ENCODE peak calls at places on chromosomes 13 and 19, in four cellular contexts. X, S, N and I are unnamed samples. For H3K4me1, the result is how much of the 10 kb centered on the place peaks cover.

GRCh38 chr19:5430237-5430636 is 25.0 kb upstream of the ZNRF4 start:
- DNase-seq in S (no peak), X (no peak), N (no peak), I (no peak)

GRCh38 chr19:3969435-3970312 is 1.2 kb downstream of the DAPK3 start:
- DNase-seq in X (no peak), S (no peak), N (no peak), I (no peak)

GRCh38 chr13:100234524-100235136 is 145.7 kb downstream of the PCCA start:
- DNase-seq in X (no peak), N (no peak), S (no peak), I (no peak)

GRCh38 chr19:12840091-12841079 is 2.1 kb downstream of the MAST1 start:
- DNase-seq in X (peak), S (no peak), N (peak), I (no peak)

GRCh38 chr19:1453525-1454371 is 3.8 kb downstream of the APC2 start:
- DNase-seq in X (peak), N (no peak), S (peak), I (no peak)

GRCh38 chr13:105847532-105848295 is 687.7 kb downstream of the EFNB2 start:
- DNase-seq in X (no peak), N (no peak), S (no peak), I (no peak)

GRCh38 chr13:73722120-73722519 is 412.1 kb downstream of the KLF12 start:
- DNase-seq in N (no peak), S (no peak), X (no peak), I (no peak)

GRCh38 chr13:65913173-65913572 is 1317.0 kb downstream of the PCDH9 start:
- DNase-seq in X (no peak), S (no peak), N (no peak), I (no peak)

GRCh38 chr13:76937416-76937815 is 10.9 kb upstream of the ACOD1 start:
- DNase-seq in X (no peak), S (no peak), N (no peak), I (no peak)

GRCh38 chr13:112616586-112617381 is 28.8 kb upstream of the TUBGCP3 start:
- DNase-seq in X (peak), S (no peak), N (no peak), I (peak)

GRCh38 chr13:44693156-44693826 is 117.2 kb upstream of the TSC22D1 start:
- DNase-seq in N (no peak), S (no peak), X (no peak), I (no peak)

GRCh38 chr13:40247845-40248244 is 418.6 kb downstream of the FOXO1 start:
- DNase-seq in X (no peak), S (no peak), N (no peak), I (no peak)

GRCh38 chr13:43783820-43784219 is 3.0 kb downstream of the ENOX1 start:
- DNase-seq in S (no peak), N (no peak), X (no peak), I (no peak)

GRCh38 chr13:65932587-65933239 is 1297.4 kb downstream of the PCDH9 start:
- DNase-seq in S (no peak), N (no peak), X (no peak), I (no peak)

GRCh38 chr19:28736528-28736927 is 476.4 kb downstream of the UQCRFS1 start:
- DNase-seq in X (no peak), N (no peak), S (no peak), I (no peak)

GRCh38 chr13:44768775-44769578 is 192.8 kb upstream of the TSC22D1 start:
- DNase-seq in X (no peak), N (no peak), S (no peak), I (no peak)

GRCh38 chr19:40223135-40223822 is 3.2 kb downstream of the CCNP start:
- DNase-seq in X (peak), N (no peak), S (no peak), I (no peak)

GRCh38 chr13:48653074-48654054 is at the start of gene CYSLTR2:
- DNase-seq in X (no peak), S (no peak), N (no peak), I (peak)

GRCh38 chr19:35088514-35088913 is 27.1 kb upstream of the FXYD3 start:
- DNase-seq in N (no peak), S (no peak), X (no peak), I (no peak)

GRCh38 chr19:35031072-35031881 is 1.0 kb downstream of the SCN1B start:
- DNase-seq in N (peak), S (no peak), X (no peak), I (no peak)

GRCh38 chr19:36876993-36877938 is 26.6 kb downstream of the ZNF345 start:
- DNase-seq in X (no peak), S (no peak), N (no peak), I (no peak)

GRCh38 chr19:47063874-47064273 is 15.4 kb upstream of the TMEM160 start:
- DNase-seq in S (no peak), X (no peak), N (no peak), I (no peak)

GRCh38 chr19:3146677-3147100 is 10.9 kb downstream of the GNA15 start:
- DNase-seq in X (no peak), S (no peak), N (no peak), I (no peak)

GRCh38 chr13:79724348-79725103 is 243.6 kb downstream of the NDFIP2 start:
- DNase-seq in N (no peak), S (no peak), X (no peak), I (no peak)

GRCh38 chr13:48194392-48194754 is 38.6 kb upstream of the ITM2B start:
- DNase-seq in X (peak), N (no peak), S (no peak), I (no peak)

GRCh38 chr19:57642396-57643046 is 9.6 kb downstream of the ZNF211 start:
- DNase-seq in S (no peak), N (no peak), X (no peak), I (no peak)

GRCh38 chr19:10862561-10863106 is 8.7 kb upstream of the CARM1 start:
- DNase-seq in X (no peak), S (no peak), N (no peak), I (no peak)

GRCh38 chr13:61370520-61370919 is 45.1 kb downstream of the PCDH20 start:
- DNase-seq in X (no peak), S (no peak), N (no peak), I (no peak)

GRCh38 chr13:42656136-42656535 is 82.2 kb downstream of the TNFSF11 start:
- DNase-seq in X (no peak), N (no peak), S (no peak), I (no peak)

GRCh38 chr13:26372747-26373146 is 118.8 kb downstream of the CDK8 start:
- DNase-seq in S (no peak), X (no peak), N (no peak), I (no peak)

GRCh38 chr13:110993788-110994187 is 78.9 kb upstream of the ANKRD10 start:
- DNase-seq in N (no peak), S (no peak), X (no peak), I (no peak)

GRCh38 chr13:114321256-114321655 is 7.0 kb downstream of the CHAMP1 start:
- DNase-seq in X (no peak), N (no peak), S (no peak), I (no peak)

GRCh38 chr13:114319441-114319871 is 5.2 kb downstream of the CHAMP1 start:
- DNase-seq in N (no peak), S (no peak), X (no peak), I (no peak)

GRCh38 chr13:114318624-114319023 is 4.3 kb downstream of the CHAMP1 start:
- DNase-seq in S (no peak), N (no peak), X (no peak), I (no peak)

GRCh38 chr13:114323349-114323748 is 9.0 kb downstream of the CHAMP1 start:
- DNase-seq in S (no peak), X (no peak), N (no peak), I (no peak)

DNA sequence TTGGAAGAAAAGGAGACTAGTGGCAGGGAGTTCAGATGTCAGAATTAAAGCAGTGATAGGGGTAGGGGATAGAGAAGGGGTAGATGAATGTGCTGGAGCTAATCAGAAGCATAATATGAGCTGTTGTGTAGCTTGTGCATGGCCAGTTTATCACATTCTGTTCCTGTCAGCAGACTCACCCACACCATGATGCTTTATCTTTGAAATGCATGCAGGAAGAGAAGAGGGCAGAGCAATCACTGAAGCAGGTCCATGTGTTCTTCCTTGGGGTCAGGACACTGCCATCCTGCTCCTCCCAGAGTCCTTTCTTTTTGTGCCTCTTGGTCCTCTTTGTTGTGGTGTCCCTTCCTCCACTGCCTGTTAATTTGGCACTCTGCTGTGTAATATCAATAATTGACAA is 5.8 kb downstream of the CHAMP1 start:
- DNase-seq in S (no peak), N (no peak), X (no peak), I (no peak)
- H3K27ac ChIP-seq in S (no peak), N (no peak), X (no peak), I (no peak)

GRCh38 chr19:49430172-49430677 is 5.0 kb downstream of the GFY start:
- DNase-seq in N (no peak), S (no peak), X (no peak), I (no peak)

GRCh38 chr19:49431330-49431749 is 6.2 kb downstream of the GFY start:
- DNase-seq in N (no peak), X (no peak), S (no peak), I (no peak)

GRCh38 chr19:49428547-49429451 is 3.6 kb downstream of the GFY start:
- DNase-seq in S (no peak), X (no peak), N (no peak), I (no peak)

GRCh38 chr19:49432141-49433073 is 7.2 kb downstream of the GFY start:
- DNase-seq in X (no peak), N (no peak), S (no peak), I (no peak)

DNA sequence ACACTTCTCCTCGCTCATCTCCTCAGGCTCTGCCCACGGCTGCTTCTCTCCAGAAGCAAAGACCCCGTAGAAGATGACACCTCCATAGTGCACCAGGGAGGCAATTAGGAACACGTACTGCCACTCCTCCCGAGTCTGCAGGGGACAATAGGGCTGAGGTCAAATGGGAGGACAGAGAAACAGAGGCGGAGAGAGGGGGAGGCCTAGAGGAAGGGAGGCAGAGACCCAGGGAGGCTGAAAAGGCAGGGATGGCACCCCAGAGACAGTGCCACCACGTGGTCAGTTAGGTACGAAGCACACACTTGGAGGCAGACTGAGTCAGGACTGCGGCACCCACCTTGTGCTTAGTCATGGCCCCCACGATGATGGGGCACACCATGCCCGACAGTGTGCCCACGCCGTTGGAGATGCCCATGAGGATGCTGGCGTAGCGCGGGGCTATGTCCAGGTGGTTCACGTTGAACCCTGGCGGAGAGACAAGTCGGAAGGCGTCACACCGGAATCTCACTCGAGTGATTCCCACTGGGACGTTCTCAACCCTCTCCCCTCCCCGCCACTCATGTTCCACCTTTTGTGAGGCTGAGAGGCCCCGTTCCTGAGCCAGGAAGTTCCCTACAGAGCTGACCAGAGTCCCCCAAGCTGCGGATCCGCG is 5.6 kb downstream of the GFY start:
- DNase-seq in N (no peak), X (no peak), S (no peak), I (no peak)
- TF ChIP-seq CTCF in N (no peak), X (no peak), S (no peak), I (no peak)

DNA sequence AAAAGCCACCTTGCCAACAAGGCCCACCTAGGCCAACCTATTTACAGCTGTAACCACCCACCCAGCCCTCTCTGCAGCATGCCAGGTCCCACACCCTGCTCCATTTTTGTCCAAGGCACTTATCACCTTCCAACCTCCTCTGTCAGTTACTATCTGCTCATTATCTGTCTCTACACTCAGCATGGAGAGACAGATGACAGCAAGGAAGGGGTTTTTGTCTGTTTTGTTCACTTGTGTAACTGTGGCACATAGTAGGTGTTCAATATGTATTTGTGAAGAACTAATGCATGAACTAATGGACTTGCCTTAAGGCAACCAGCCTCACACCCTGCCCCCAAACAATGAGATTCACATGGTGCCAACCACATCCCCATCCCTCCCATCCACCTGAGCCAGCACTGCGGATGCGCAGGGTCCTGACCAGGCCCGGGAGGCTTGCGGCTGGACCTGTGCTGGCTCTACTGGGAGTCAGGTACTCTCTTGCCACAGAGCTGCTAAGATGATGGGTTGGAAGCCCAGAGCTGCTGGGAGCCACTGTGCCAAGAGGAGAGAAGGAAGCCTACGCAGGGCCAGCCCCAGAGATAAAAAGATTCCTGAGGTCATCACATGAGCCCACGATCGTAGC is 17.2 kb downstream of the DEDD2 start:
- DNase-seq in N (no peak), X (no peak), S (no peak), I (no peak)
- H3K4me1 ChIP-seq in N (under half), X (under half), S (under half), I (under half)

GRCh38 chr13:69617587-69617986 is 490.0 kb upstream of the ATXN8OS start:
- DNase-seq in X (no peak), N (no peak), S (no peak), I (no peak)

GRCh38 chr13:69619651-69620050 is 488.0 kb upstream of the ATXN8OS start:
- DNase-seq in S (no peak), X (no peak), N (no peak), I (no peak)

GRCh38 chr13:69616398-69616797 is 491.2 kb upstream of the ATXN8OS start:
- DNase-seq in X (no peak), S (no peak), N (no peak), I (no peak)

GRCh38 chr13:69618838-69619237 is 488.8 kb upstream of the ATXN8OS start:
- DNase-seq in N (no peak), S (no peak), X (no peak), I (no peak)

DNA sequence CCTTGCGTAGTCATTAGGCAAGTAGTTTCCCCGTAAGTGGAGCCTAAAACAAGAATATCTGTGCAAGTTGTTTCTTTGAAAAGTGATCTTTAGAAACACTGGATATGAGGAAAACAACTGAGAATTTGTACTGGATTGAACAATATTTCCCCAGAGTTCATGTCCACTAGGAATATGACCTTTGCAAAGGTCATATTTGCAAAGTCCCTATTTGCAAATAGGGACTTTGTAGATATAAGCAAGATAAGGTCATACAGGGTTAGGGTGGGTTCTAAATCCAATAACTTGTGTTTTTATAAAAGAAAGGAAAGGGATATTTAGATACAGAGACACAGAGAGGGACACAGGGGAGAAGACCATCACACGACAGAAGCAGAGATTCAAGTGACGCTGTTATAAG is 489.2 kb upstream of the ATXN8OS start:
- DNase-seq in S (no peak), X (no peak), N (no peak), I (no peak)
- H3K27ac ChIP-seq in S (no peak), X (no peak), N (no peak), I (no peak)

GRCh38 chr13:50131998-50132936 is 117.0 kb downstream of the KCNRG start:
- DNase-seq in X (no peak), N (no peak), S (no peak), I (peak)
- TF ChIP-seq CTCF in X (no peak), N (no peak), S (no peak), I (no peak)